ENCODE peak calls at places on chromosomes 3 and 15, in six cellular contexts. Q is K562, F is HCT116, A is HepG2, P is H1, K is GM12878. M is an unnamed sample.

GRCh38 chr15:99619712-99620111 is 53.9 kb downstream of the MEF2A start:
- DNase-seq in Q (no peak), F (no peak), A (no peak), P (no peak), K (no peak), M (no peak)

GRCh38 chr15:80596521-80596976 is 98.6 kb upstream of the ABHD17C start:
- DNase-seq in Q (no peak), F (peak), A (peak), P (no peak), K (no peak), M (no peak)

GRCh38 chr3:115074502-115074901 is 72.6 kb downstream of the ZBTB20 start:
- DNase-seq in Q (no peak), F (no peak), A (no peak), P (no peak), K (no peak), M (no peak)

GRCh38 chr15:92584105-92584504 is 71.5 kb downstream of the FAM174B start:
- DNase-seq in Q (no peak), F (no peak), A (no peak), P (no peak), K (no peak), M (no peak)

GRCh38 chr15:79858469-79858868 is 38.3 kb downstream of the MTHFS start:
- DNase-seq in Q (no peak), F (no peak), A (no peak), P (no peak), K (no peak), M (no peak)

GRCh38 chr15:53072077-53072476 is 281.9 kb upstream of the ONECUT1 start:
- DNase-seq in Q (peak), F (peak), A (peak), P (peak), K (no peak), M (peak)

GRCh38 chr15:52180851-52181450 is 10.2 kb downstream of the GNB5 start:
- DNase-seq in Q (no peak), F (no peak), A (no peak), P (no peak), K (no peak), M (no peak)

GRCh38 chr3:171187706-171188290 is 161.3 kb upstream of the SLC2A2 start:
- DNase-seq in Q (peak), F (no peak), A (peak), P (no peak), K (no peak), M (no peak)

GRCh38 chr3:184567924-184568590 is 6.5 kb downstream of the EPHB3 start:
- DNase-seq in Q (no peak), F (no peak), A (no peak), P (no peak), K (no peak), M (no peak)

GRCh38 chr15:64046347-64047153 is at the start of gene DAPK2:
- DNase-seq in Q (peak), F (peak), A (peak), P (peak), K (no peak), M (peak)

GRCh38 chr3:27022096-27022761 is 347.0 kb downstream of the NEK10 start:
- DNase-seq in Q (no peak), F (no peak), A (no peak), P (no peak), K (no peak), M (no peak)

GRCh38 chr3:66797916-66798560 is 200.1 kb upstream of the KBTBD8 start:
- DNase-seq in Q (no peak), F (no peak), A (no peak), P (peak), K (no peak), M (peak)

GRCh38 chr3:57041674-57042073 is 18.8 kb upstream of the SPATA12 start:
- DNase-seq in Q (no peak), F (no peak), A (no peak), P (no peak), K (no peak), M (no peak)

GRCh38 chr15:72285402-72285801 is 13.0 kb upstream of the PARP6 start:
- DNase-seq in Q (no peak), F (no peak), A (no peak), P (peak), K (no peak), M (no peak)

GRCh38 chr3:104908761-104909160 is 457.9 kb upstream of the ALCAM start:
- DNase-seq in Q (no peak), F (no peak), A (no peak), P (no peak), K (no peak), M (no peak)

GRCh38 chr15:88894348-88894818 is 961 bp downstream of the HAPLN3 start:
- DNase-seq in Q (peak), F (no peak), A (peak), P (peak), K (no peak), M (peak)
- TF ChIP-seq YY1 in Q (no peak), F (no peak), A (no peak), P (no peak), K (no peak), M (no peak)

GRCh38 chr3:187875868-187876267 is 130.6 kb upstream of the BCL6 start:
- DNase-seq in Q (no peak), F (no peak), A (no peak), P (no peak), K (no peak), M (no peak)

GRCh38 chr3:187878776-187879524 is 133.7 kb upstream of the BCL6 start:
- DNase-seq in Q (no peak), F (no peak), A (no peak), P (no peak), K (no peak), M (no peak)

DNA sequence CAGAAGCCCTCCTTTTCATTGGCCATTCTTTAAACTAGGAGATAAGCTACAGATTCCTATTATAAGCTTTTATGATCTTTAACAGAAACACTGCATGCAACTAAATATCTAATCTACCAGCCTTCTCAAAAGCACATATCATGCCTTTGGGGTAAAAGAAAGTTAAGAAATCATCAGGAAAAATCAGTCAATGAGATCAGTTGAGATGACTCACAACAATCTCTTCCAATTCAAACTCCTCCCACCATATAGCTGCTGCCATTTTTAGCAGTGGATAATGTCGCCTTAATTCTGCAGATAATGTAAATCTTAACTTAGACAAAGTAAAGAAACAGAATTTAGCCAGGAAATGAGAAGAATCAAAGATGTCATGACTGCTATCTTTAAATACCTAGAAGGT is 135.2 kb upstream of the BCL6 start:
- DNase-seq in Q (no peak), F (no peak), A (no peak), P (no peak), K (no peak), M (no peak)
- TF ChIP-seq ZNF274 in Q (no peak), F (no peak), A (no peak), P (no peak), K (no peak), M (no peak)

GRCh38 chr3:13385373-13385965 is 34.7 kb downstream of the NUP210 start:
- DNase-seq in Q (no peak), F (no peak), A (no peak), P (no peak), K (no peak), M (no peak)
- TF ChIP-seq YY1 in Q (no peak), F (no peak), A (no peak), P (no peak), K (no peak), M (no peak)

DNA sequence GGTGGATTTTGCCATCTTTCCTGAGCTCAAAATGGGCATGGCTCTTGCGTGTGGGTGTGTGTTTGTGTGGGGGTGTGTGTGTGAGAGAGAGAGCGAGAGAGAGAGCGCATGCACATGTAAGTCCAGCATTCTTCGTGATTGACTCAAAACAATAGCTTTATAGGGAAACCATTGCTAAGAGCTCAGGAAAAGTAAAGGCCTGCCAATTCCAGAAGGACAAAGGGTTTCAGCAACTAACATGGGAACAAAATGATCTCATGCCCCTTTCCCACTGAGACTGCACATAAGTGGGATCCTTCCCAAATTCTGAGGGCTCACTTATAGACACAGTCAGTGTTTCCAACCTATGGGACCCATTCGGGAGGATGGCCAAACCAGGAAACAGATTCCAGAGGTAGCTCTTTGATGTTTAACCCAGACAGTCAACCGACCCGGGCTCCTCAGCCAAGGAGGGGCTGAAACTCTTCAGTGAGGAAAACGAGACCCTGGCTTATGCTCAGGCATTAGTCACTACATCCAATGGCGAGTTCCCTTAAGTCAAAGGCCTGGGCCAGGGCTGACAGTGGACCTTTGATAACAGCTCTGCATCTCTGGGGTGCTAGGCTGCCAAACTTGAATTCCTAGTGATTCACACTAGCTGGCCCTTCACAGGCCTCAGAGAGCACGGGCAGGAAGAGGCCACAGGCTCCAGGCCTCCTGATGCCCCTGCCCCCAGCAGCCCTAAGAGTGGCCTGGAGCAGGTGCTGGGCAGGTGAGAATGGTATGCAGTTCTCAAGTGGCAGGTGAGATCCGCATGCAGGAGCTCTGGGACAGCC is 305.0 kb upstream of the C2CD4B start:
- DNase-seq in Q (no peak), F (peak), A (peak), P (no peak), K (no peak), M (no peak)
- TF ChIP-seq ZNF274 in Q (no peak), F (no peak), A (no peak), P (no peak), K (no peak), M (no peak)

GRCh38 chr3:51382947-51383578 is 2.0 kb upstream of the MANF start:
- DNase-seq in Q (no peak), F (no peak), A (no peak), P (no peak), K (no peak), M (no peak)

GRCh38 chr3:51385621-51386091 is 565 bp downstream of the MANF start:
- DNase-seq in Q (no peak), F (no peak), A (no peak), P (no peak), K (no peak), M (no peak)

GRCh38 chr3:51382076-51382745 is 2.9 kb upstream of the MANF start:
- DNase-seq in Q (no peak), F (no peak), A (no peak), P (no peak), K (no peak), M (no peak)

GRCh38 chr3:51384730-51385473 is at the start of gene MANF:
- DNase-seq in Q (peak), F (peak), A (peak), P (peak), K (peak), M (peak)

DNA sequence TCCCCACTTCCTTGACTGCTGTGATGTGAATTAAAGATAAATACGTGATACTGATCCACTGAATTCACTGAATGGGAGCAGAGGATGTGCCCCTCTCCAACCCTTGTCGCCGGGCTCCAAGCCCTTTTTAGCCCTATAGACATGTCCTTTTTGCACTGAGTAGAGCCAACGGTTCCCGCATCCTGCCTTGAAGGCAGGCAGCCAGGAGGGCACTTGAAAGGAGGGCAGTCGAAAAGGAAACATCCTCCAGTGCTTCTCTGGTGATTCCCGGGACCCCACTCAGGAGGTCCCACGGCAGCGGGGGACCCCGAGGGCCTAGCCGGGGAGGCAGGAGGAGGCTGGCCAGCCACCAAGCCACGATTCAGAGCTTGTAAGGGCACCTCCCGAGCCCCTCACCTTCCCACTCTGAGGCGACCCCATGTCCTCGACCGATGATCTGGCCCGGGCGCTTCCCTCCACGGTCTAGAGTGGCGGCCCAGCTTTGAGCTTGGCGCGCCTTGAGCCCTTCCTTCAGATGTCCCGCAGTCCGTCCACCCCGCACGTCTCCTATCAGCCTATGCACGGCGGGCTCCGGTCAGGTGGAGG is 854 bp upstream of the MANF start:
- DNase-seq in Q (no peak), F (no peak), A (no peak), P (peak), K (no peak), M (no peak)
- TF ChIP-seq YY1 in Q (no peak), F (no peak), A (no peak), P (no peak), K (no peak), M (no peak)

GRCh38 chr3:134360046-134360445 is 14.2 kb downstream of the AMOTL2 start:
- DNase-seq in Q (no peak), F (no peak), A (no peak), P (no peak), K (no peak), M (no peak)

GRCh38 chr3:134356411-134357040 is 17.7 kb downstream of the AMOTL2 start:
- DNase-seq in Q (no peak), F (no peak), A (no peak), P (no peak), K (no peak), M (no peak)

GRCh38 chr3:134359121-134360010 is 14.9 kb downstream of the AMOTL2 start:
- DNase-seq in Q (no peak), F (no peak), A (no peak), P (no peak), K (no peak), M (no peak)

GRCh38 chr3:134357261-134357913 is 16.9 kb downstream of the AMOTL2 start:
- DNase-seq in Q (no peak), F (no peak), A (no peak), P (no peak), K (no peak), M (no peak)

DNA sequence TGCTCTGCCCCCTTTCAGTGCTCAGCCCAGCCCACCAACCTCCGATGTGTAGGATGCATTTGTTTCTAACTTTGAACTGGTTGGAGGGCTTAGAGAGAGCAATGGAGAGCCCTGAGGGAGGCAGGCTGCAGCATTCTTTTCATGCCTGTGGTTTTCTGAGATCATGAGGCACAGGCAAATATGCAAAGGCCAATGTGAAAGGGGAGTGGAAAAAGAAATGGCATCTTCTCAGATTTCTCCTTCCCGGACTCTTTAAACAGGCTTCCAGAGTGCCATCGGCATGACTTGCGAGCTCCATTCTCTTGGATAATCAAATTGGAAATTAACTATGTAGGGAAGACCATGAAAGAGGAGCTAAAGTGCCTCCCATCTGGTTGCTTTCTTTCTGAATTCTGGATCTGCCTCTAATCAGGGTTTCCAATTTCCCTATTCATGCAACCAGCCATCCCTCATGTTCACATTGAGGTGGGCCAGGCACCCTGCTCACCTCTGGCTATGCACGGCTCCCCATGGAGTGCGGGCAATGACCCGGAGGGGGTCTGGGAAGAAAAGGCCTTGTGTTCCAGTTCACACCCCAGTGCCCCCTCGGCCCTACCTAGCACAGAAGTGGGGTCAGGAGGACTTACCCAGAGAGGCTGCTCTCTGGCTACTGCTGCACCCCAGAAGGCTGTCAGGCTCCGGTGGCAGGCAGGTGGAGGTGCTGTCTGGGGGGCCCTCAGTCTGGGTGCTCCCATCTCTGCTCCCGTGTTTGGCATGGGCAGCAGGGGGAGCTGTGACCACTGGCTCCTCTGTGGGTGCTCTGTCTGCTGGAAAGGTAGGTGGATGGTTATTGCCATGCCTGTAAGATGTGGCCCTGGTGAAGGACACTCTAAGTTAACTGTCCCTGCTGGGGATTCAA is 16.1 kb downstream of the AMOTL2 start:
- DNase-seq in Q (no peak), F (peak), A (peak), P (no peak), K (no peak), M (peak)
- TF ChIP-seq ZNF274 in Q (no peak), F (no peak), A (no peak), P (no peak), K (no peak), M (no peak)

DNA sequence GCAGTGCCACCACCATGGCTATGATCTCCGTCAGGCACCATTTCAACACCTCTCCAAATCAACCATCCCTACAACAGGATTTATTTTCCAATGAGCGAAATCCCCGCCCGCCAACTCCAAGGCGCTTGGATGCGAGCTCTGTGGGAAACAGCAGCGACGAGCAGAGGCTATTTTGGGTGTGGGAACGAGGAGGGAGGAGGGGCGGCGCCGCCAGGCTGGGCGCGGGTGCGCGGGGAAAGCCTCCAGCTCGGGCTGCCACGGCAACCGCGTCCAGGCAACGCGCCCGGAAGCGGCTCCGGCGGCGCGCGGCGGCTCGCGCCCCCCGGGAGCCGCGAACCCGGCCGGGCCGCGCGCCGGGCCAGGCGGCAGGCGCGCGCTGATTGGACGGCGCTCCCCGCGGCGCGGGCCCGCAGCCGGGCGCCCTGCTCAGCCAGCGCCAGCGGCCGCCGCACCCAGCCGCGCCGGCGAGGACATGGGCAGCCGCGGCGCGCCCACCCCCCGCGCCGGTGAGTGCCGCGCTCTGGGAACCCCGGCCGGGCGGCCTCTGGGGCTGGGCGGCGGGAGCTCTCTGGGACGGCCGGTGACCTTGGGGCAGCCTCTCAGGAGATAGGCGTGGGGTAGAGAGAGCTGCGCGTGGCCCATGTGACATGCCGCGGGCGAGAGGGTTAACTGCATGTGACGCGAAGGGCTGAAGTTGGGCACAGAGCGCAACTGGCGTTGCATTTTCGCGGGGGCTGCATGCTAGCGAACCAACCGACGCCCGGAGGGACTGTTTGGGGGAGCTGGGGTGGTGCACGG is at the start of gene FAM81A:
- DNase-seq in Q (peak), F (peak), A (no peak), P (peak), K (no peak), M (peak)
- TF ChIP-seq YY1 in Q (no peak), F (no peak), A (no peak), P (no peak), K (no peak), M (no peak)

GRCh38 chr3:38224357-38224756 is 41.3 kb upstream of the SLC22A13 start:
- DNase-seq in Q (no peak), F (no peak), A (no peak), P (no peak), K (no peak), M (no peak)
- TF ChIP-seq ZNF274 in Q (no peak), F (no peak), A (no peak), P (no peak), K (no peak), M (no peak)

GRCh38 chr3:36814776-36815175 is 50.4 kb upstream of the DCLK3 start:
- DNase-seq in Q (peak), F (no peak), A (no peak), P (no peak), K (no peak), M (no peak)
- TF ChIP-seq YY1 in Q (no peak), F (no peak), A (no peak), P (no peak), K (no peak), M (no peak)